ENCODE peak calls at places on chromosomes 2 and 18, in nine cellular contexts. C is stomach, I is BJ, J is testis, N is adrenal gland, S is tibial artery, T is astrocyte of the spinal cord, Z is endothelial cell, R is neural progenitor cell. G is an unnamed sample.

GRCh38 chr18:7116832-7117389 is 686 bp downstream of the LAMA1 start:
- DNase-seq in C (no peak), I (no peak), J (no peak), N (no peak), S (no peak), T (peak), Z (peak), R (peak), G (no peak)

GRCh38 chr2:190875881-190876280 is 4.7 kb upstream of the GLS start:
- DNase-seq in C (no peak), I (no peak), J (no peak), N (no peak), S (no peak), T (no peak), Z (no peak), R (no peak), G (no peak)

GRCh38 chr18:36153203-36153602 is 23.5 kb downstream of the ELP2 start:
- DNase-seq in C (no peak), I (peak), J (no peak), N (no peak), S (no peak), T (peak), Z (no peak), R (no peak), G (no peak)

GRCh38 chr2:36423172-36423571 is 67.6 kb downstream of the CRIM1 start:
- DNase-seq in C (no peak), I (no peak), J (no peak), N (no peak), S (no peak), T (no peak), Z (no peak), R (no peak), G (no peak)

GRCh38 chr2:142041105-142041504 is 89.7 kb downstream of the LRP1B start:
- DNase-seq in C (no peak), I (no peak), J (no peak), N (no peak), S (no peak), T (peak), Z (no peak), R (no peak), G (no peak)

GRCh38 chr18:63138469-63139340 is 180.9 kb downstream of the BCL2 start:
- DNase-seq in C (no peak), I (no peak), J (no peak), N (no peak), S (no peak), T (no peak), Z (peak), R (peak), G (peak)

GRCh38 chr2:206020151-206020550 is 65.8 kb downstream of the INO80D start:
- DNase-seq in C (no peak), I (no peak), J (no peak), N (no peak), S (no peak), T (no peak), Z (no peak), R (no peak), G (no peak)

GRCh38 chr18:34773961-34774754 is 64.1 kb downstream of the DTNA start:
- DNase-seq in C (peak), I (no peak), J (no peak), N (peak), S (peak), T (peak), Z (no peak), R (no peak), G (no peak)

GRCh38 chr2:8884812-8885211 is 47.4 kb upstream of the KIDINS220 start:
- DNase-seq in C (no peak), I (no peak), J (no peak), N (no peak), S (no peak), T (no peak), Z (no peak), R (no peak), G (no peak)

GRCh38 chr18:13289501-13290205 is 71.1 kb downstream of the LDLRAD4 start:
- DNase-seq in C (no peak), I (no peak), J (no peak), N (no peak), S (no peak), T (no peak), Z (no peak), R (no peak), G (no peak)

DNA sequence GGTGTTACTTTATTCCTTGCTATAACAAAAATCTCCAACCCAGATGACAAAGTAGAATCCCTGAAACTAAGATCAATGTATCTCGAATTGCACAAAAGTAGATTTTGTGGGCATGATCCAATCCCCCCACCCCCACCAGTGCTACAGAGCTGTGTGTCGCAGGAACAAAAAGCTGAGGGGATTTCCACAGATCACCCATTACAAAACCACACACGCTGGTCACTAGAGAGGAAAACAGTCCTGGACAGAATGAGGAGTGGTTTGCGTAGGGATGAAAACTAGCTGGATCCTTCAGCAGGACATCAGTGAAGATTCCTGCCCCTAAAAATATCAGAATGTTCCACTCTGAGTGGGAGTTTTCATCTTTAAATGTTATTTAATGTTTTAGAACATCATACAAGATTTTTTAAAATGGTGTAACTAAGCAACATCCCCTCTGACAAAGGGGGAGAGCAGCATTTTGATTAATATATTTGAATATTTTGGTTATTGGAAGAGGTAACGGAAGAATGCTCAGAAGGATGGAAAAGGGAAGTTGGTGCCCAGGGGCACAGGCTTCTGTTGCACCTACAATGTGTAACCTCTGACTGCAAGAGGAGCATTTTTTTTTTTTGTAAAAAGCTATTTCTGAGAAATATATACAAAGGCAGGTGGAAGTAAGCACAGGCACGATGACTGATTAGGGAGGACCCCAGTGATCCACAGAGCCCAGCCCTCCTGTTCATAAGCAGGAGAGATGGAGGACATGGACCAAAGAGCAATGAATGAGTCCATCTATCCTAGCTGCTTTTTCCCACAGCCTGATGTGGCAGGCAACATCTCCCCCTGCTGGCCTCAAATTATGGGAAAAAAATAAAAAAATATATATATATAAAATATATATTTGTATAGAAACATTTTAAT is 165.6 kb upstream of the STK17B start:
- DNase-seq in C (no peak), I (no peak), J (no peak), N (no peak), S (no peak), T (peak), Z (no peak), R (peak), G (peak)
- TF ChIP-seq CTCF in C (peak), I (peak), J (peak), N (peak), S (peak), T (peak), Z (peak), R (peak), G (peak)

GRCh38 chr2:100852999-100853908 is 33.3 kb downstream of the NPAS2 start:
- DNase-seq in C (no peak), I (no peak), J (no peak), N (no peak), S (no peak), T (no peak), Z (no peak), R (no peak), G (no peak)
- TF ChIP-seq CTCF in C (no peak), I (no peak), J (no peak), N (no peak), S (no peak), T (no peak), Z (no peak), R (no peak), G (no peak)

GRCh38 chr2:119430023-119430498 is 1.6 kb upstream of the TMEM37 start:
- DNase-seq in C (no peak), I (no peak), J (no peak), N (no peak), S (peak), T (no peak), Z (no peak), R (no peak), G (no peak)

GRCh38 chr2:119432882-119433522 is 1.3 kb downstream of the TMEM37 start:
- DNase-seq in C (no peak), I (no peak), J (no peak), N (no peak), S (no peak), T (no peak), Z (no peak), R (no peak), G (peak)

GRCh38 chr2:119431976-119432881 is 575 bp downstream of the TMEM37 start:
- DNase-seq in C (peak), I (no peak), J (no peak), N (peak), S (peak), T (peak), Z (no peak), R (peak), G (peak)

GRCh38 chr2:119429225-119430000 is 2.2 kb upstream of the TMEM37 start:
- DNase-seq in C (no peak), I (no peak), J (no peak), N (no peak), S (peak), T (peak), Z (no peak), R (no peak), G (no peak)

DNA sequence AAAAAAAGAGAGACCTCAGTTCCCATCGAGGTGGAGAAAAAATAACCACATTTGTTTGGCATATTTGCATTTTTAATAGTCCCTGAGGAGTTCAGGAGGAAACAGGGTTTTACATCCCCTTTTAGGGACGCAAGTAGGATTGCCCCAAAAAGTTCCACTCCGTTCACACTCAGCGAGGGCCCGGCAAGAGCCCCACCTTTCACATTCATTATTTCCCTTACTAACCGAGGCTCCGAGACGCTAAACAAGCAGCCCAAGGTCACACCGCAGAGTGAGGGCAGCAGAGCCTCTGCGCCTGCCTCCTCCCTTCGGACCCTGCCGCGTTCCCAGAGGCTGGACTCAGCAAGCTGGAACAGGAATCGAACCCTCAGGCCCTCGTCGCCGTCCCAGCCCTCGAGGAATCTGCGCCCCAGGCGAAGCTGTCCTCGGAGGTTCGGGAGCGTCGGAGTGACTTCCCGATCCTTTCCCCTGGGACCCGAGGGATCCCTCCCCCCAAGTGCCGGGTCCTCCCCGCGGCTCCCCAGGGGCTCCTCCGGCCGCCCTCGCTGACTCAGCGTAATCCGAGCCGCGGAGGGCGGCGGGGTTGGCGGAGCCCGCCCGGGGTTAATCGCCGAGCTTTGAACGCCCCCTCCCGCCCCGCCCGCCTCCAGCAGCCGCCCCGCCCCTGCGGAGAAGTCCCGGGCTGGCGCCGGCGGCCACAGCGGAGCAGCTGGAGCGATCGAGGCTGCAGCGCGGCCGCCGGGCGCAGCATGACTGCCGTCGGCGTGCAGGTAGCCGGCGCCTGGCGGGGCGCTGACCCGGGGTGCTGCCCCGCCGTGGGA is at the start of gene TMEM37:
- DNase-seq in C (peak), I (no peak), J (peak), N (peak), S (peak), T (peak), Z (peak), R (peak), G (peak)
- TF ChIP-seq CTCF in C (no peak), I (no peak), J (no peak), N (no peak), S (no peak), T (no peak), Z (no peak), R (no peak), G (no peak)

GRCh38 chr2:238238766-238239551 is 879 bp downstream of the HES6 start:
- DNase-seq in C (no peak), I (no peak), J (no peak), N (peak), S (no peak), T (no peak), Z (no peak), R (peak), G (peak)
- TF ChIP-seq CTCF in C (no peak), I (no peak), J (no peak), N (no peak), S (no peak), T (no peak), Z (no peak), R (peak), G (no peak)

DNA sequence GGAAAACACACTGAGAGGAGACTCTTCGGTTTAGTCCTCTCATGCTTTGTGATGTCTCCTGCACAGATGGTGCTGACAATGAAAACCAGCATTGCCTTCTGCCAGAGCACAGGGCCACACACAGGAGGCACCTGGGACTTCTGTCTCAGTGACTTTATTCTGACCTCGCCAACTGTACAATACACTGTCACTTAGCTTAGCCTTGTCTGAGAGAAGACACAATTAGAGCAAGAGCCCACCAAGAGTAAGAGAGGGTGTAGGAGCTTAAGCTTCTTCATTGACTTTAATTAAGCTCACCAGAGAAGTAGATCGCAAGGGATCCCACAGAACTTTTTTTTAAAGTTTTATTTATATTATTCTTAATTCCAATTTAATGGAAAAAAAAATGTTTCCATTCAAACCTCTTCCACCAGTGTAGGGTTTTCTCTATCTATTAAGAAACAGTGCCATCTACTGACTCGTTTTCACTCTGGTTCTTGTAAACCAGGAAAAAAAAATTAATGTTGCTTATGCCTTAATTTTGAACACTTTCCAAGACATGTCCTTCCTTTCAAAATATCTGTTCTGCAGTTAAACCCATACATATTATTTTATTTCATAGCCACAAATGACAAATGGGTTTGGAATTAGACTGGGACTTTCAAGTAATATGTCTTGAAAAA is 42.4 kb upstream of the DDX18 start:
- DNase-seq in C (no peak), I (no peak), J (no peak), N (no peak), S (no peak), T (peak), Z (no peak), R (peak), G (no peak)
- TF ChIP-seq CTCF in C (peak), I (peak), J (peak), N (peak), S (peak), T (peak), Z (peak), R (peak), G (no peak)

DNA sequence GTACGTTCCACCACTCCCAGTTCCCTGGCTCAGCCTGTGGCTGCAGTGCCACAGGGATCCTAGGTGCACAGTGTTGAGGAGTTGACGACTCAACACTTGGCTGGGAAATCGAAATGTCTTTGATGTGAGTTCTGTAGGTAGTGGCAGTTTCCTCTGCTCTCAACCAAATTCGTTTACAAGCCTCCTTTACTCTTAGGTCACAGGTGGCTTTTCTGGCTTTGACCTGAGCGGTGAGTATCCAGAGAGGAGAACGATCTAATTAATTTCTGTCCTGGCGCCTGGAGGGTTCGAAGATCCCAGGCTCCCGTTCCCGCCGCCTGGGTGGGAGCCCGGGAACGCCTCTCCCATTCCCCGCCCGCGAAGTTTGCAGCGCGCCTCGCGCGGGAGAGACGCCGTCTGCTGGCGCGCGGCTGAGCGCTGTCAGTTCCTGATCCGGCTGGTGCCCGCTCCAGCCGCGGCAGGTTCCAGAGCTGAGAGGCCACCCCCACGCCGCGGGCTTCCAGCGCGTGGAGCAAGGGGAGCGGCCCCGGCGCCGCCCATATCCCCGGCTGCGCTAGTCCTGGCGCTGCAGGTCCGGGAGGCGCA is at the start of gene LAMA3:
- DNase-seq in C (peak), I (no peak), J (peak), N (peak), S (peak), T (peak), Z (peak), R (peak), G (peak)
- TF ChIP-seq CTCF in C (no peak), I (peak), J (no peak), N (no peak), S (peak), T (peak), Z (no peak), R (peak), G (no peak)

GRCh38 chr2:99085400-99085799 is 56.1 kb upstream of the C2orf15 start:
- DNase-seq in C (no peak), I (no peak), J (no peak), N (peak), S (no peak), T (no peak), Z (no peak), R (peak), G (no peak)
- TF ChIP-seq CTCF in C (no peak), I (peak), J (no peak), N (no peak), S (no peak), T (peak), Z (no peak), R (peak), G (no peak)

GRCh38 chr2:62199392-62200125 is 3.6 kb downstream of the B3GNT2 start:
- DNase-seq in C (no peak), I (no peak), J (no peak), N (no peak), S (no peak), T (no peak), Z (no peak), R (no peak), G (no peak)

GRCh38 chr2:62197017-62197586 is 1.2 kb downstream of the B3GNT2 start:
- DNase-seq in C (no peak), I (no peak), J (no peak), N (no peak), S (peak), T (no peak), Z (peak), R (peak), G (peak)

GRCh38 chr2:62198237-62198633 is 2.3 kb downstream of the B3GNT2 start:
- DNase-seq in C (no peak), I (no peak), J (no peak), N (no peak), S (no peak), T (no peak), Z (no peak), R (no peak), G (no peak)

GRCh38 chr2:62196278-62196901 is 475 bp downstream of the B3GNT2 start:
- DNase-seq in C (peak), I (no peak), J (no peak), N (peak), S (peak), T (no peak), Z (peak), R (no peak), G (peak)

GRCh38 chr2:62197609-62198236 is 1.8 kb downstream of the B3GNT2 start:
- DNase-seq in C (peak), I (no peak), J (peak), N (peak), S (no peak), T (no peak), Z (peak), R (peak), G (peak)
- TF ChIP-seq CTCF in C (no peak), I (no peak), J (no peak), N (no peak), S (no peak), T (no peak), Z (no peak), R (no peak), G (no peak)

G was measured in mucosa of descending colon.